ENCODE peak calls at places on chromosomes 1 and 21, in eight cellular contexts. C, Q, N, L, K, H, M and J are unnamed samples. For H3K36me3, the result is how much of the 10 kb centered on the place peaks cover.

GRCh38 chr21:14243461-14243860 is 27.5 kb downstream of the RBM11 start:
- ATAC-seq in C (no peak), L (no peak), N (no peak), K (no peak), H (no peak), Q (no peak), M (no peak), J (no peak)

GRCh38 chr1:22369294-22370189 is 82.1 kb upstream of the ZBTB40 start:
- ATAC-seq in M (no peak), Q (no peak), K (no peak), L (no peak), H (no peak), N (peak), C (no peak), J (no peak)

GRCh38 chr1:20988030-20988825 is 188.5 kb downstream of the EIF4G3 start:
- ATAC-seq in N (no peak), K (no peak), C (no peak), M (no peak), H (no peak), L (no peak), Q (no peak), J (no peak)

GRCh38 chr1:18280956-18281355 is 173.4 kb downstream of the IGSF21 start:
- ATAC-seq in L (no peak), K (no peak), Q (no peak), H (no peak), N (no peak), C (no peak), M (no peak), J (no peak)

GRCh38 chr1:168386949-168387586 is 106.4 kb downstream of the TBX19 start:
- ATAC-seq in M (no peak), H (no peak), N (no peak), C (peak), K (peak), Q (peak), L (peak), J (no peak)

GRCh38 chr1:109296782-109297181 is 10.0 kb downstream of the MYBPHL start:
- ATAC-seq in M (no peak), K (no peak), L (no peak), Q (no peak), C (no peak), N (no peak), H (no peak), J (no peak)

GRCh38 chr1:210262167-210262896 is 29.7 kb downstream of the SERTAD4 start:
- ATAC-seq in M (no peak), N (no peak), C (no peak), K (no peak), L (no peak), H (no peak), Q (no peak), J (peak)

GRCh38 chr1:223066415-223066814 is 76.6 kb downstream of the TLR5 start:
- ATAC-seq in K (no peak), M (no peak), N (no peak), L (no peak), H (no peak), C (no peak), Q (no peak), J (no peak)

GRCh38 chr1:224733021-224733911 is 117.1 kb downstream of the CNIH3 start:
- ATAC-seq in K (no peak), C (no peak), M (peak), L (no peak), Q (no peak), H (peak), N (peak), J (peak)

GRCh38 chr1:208544058-208544457 is 299.9 kb upstream of the PLXNA2 start:
- ATAC-seq in Q (no peak), K (no peak), L (no peak), C (no peak), N (no peak), M (no peak), H (no peak), J (no peak)

GRCh38 chr1:44643721-44644330 is 30.5 kb downstream of the TMEM53 start:
- ATAC-seq in K (no peak), C (no peak), Q (no peak), N (no peak), M (no peak), L (no peak), H (no peak), J (no peak)

GRCh38 chr1:32782086-32782485 is 35.1 kb downstream of the YARS1 start:
- ATAC-seq in M (no peak), C (no peak), N (no peak), L (no peak), H (no peak), Q (no peak), K (no peak), J (no peak)

GRCh38 chr1:100287162-100287561 is 21.1 kb downstream of the RTCA start:
- ATAC-seq in C (no peak), M (no peak), N (no peak), Q (no peak), H (no peak), K (no peak), L (no peak), J (no peak)

GRCh38 chr1:161357073-161357472 is 10.6 kb downstream of the CFAP126 start:
- ATAC-seq in N (no peak), M (no peak), C (no peak), K (no peak), H (peak), Q (no peak), L (no peak), J (no peak)

GRCh38 chr1:235261243-235261642 is 66.7 kb downstream of the ARID4B start:
- ATAC-seq in H (no peak), N (no peak), M (peak), C (peak), K (no peak), Q (no peak), L (no peak), J (no peak)

GRCh38 chr1:101278238-101278637 is 41.4 kb downstream of the S1PR1 start:
- ATAC-seq in K (no peak), Q (no peak), N (no peak), C (no peak), L (no peak), H (no peak), M (no peak), J (no peak)

GRCh38 chr1:48245106-48245505 is 22.6 kb downstream of the SLC5A9 start:
- ATAC-seq in C (no peak), H (no peak), M (no peak), N (no peak), L (peak), Q (no peak), K (no peak), J (peak)

GRCh38 chr1:113993072-113993471 is 13.8 kb downstream of the OLFML3 start:
- ATAC-seq in C (no peak), L (no peak), K (no peak), H (no peak), N (no peak), Q (no peak), M (no peak), J (no peak)

GRCh38 chr1:182965861-182966260 is 12.9 kb upstream of the SHCBP1L start:
- ATAC-seq in C (no peak), N (no peak), M (no peak), Q (no peak), K (no peak), L (no peak), H (no peak), J (no peak)

GRCh38 chr1:46927249-46927835 is 13.9 kb downstream of the CYP4A11 start:
- ATAC-seq in Q (no peak), K (no peak), L (no peak), M (no peak), C (no peak), H (no peak), N (no peak), J (no peak)

GRCh38 chr1:101238041-101238515 is 1.3 kb downstream of the S1PR1 start:
- ATAC-seq in H (peak), N (no peak), C (peak), Q (no peak), M (no peak), K (no peak), L (no peak), J (no peak)

GRCh38 chr1:235821361-235821981 is 45.2 kb downstream of the LYST start:
- ATAC-seq in H (no peak), L (no peak), Q (no peak), C (no peak), K (peak), N (no peak), M (no peak), J (no peak)

GRCh38 chr1:39094685-39095084 is 68.5 kb downstream of the NDUFS5 start:
- ATAC-seq in H (no peak), C (no peak), M (no peak), Q (no peak), L (no peak), N (peak), K (no peak), J (no peak)

GRCh38 chr1:21139601-21140000 is 37.1 kb downstream of the EIF4G3 start:
- ATAC-seq in Q (no peak), K (no peak), M (peak), H (no peak), N (no peak), L (no peak), C (no peak), J (no peak)

GRCh38 chr21:39736716-39737115 is 8.3 kb upstream of the IGSF5 start:
- ATAC-seq in Q (no peak), C (no peak), L (no peak), H (no peak), K (no peak), M (no peak), N (no peak), J (no peak)

GRCh38 chr1:243234978-243235657 is 20.0 kb downstream of the CEP170 start:
- ATAC-seq in C (no peak), L (no peak), N (no peak), Q (no peak), M (no peak), H (no peak), K (no peak), J (no peak)

GRCh38 chr1:154272999-154273563 is 652 bp downstream of the HAX1 start:
- ATAC-seq in Q (no peak), L (no peak), N (no peak), C (peak), H (peak), M (peak), K (peak), J (no peak)

GRCh38 chr1:208228550-208228949 is 15.6 kb downstream of the PLXNA2 start:
- ATAC-seq in N (no peak), K (no peak), C (no peak), M (no peak), Q (no peak), L (no peak), H (no peak), J (no peak)

GRCh38 chr1:114610546-114611245 is 29.3 kb upstream of the BCAS2 start:
- ATAC-seq in Q (no peak), C (no peak), L (no peak), N (no peak), K (no peak), M (no peak), H (no peak), J (no peak)

GRCh38 chr21:23887709-23888303 is 1719.5 kb downstream of the MRPL39 start:
- ATAC-seq in L (no peak), M (peak), H (peak), N (peak), Q (peak), K (no peak), C (no peak), J (no peak)

GRCh38 chr1:69711159-69711930 is 143.6 kb downstream of the LRRC7 start:
- ATAC-seq in N (no peak), Q (no peak), L (no peak), C (no peak), H (no peak), M (no peak), K (no peak), J (no peak)

GRCh38 chr1:15243275-15244043 is 3.6 kb upstream of the FHAD1 start:
- ATAC-seq in H (peak), Q (no peak), L (no peak), M (no peak), C (no peak), K (no peak), N (no peak), J (peak)

GRCh38 chr1:164707868-164708331 is 148.9 kb downstream of the PBX1 start:
- ATAC-seq in M (no peak), C (no peak), L (no peak), Q (no peak), N (no peak), K (peak), H (no peak), J (peak)

GRCh38 chr1:203655656-203656055 is 29.0 kb downstream of the ATP2B4 start:
- ATAC-seq in Q (no peak), K (no peak), C (no peak), N (no peak), M (no peak), H (no peak), L (no peak), J (no peak)

GRCh38 chr1:175191654-175192053 is 922 bp downstream of the KIAA0040 start:
- ATAC-seq in H (peak), C (peak), Q (no peak), N (no peak), K (no peak), L (no peak), M (no peak), J (no peak)

GRCh38 chr1:179976970-179977651 is 22.5 kb downstream of the CEP350 start:
- ATAC-seq in L (no peak), K (no peak), Q (no peak), M (peak), N (peak), C (peak), H (peak), J (no peak)

GRCh38 chr1:71861022-71861421 is 421.3 kb downstream of the NEGR1 start:
- ATAC-seq in L (no peak), N (no peak), M (no peak), Q (no peak), C (no peak), K (no peak), H (no peak), J (peak)

GRCh38 chr1:29513357-29513756 is 277.0 kb downstream of the PTPRU start:
- ATAC-seq in N (peak), Q (peak), L (peak), H (peak), C (peak), M (peak), K (peak), J (no peak)

GRCh38 chr1:29394521-29394921 is 158.2 kb downstream of the PTPRU start:
- ATAC-seq in Q (no peak), H (no peak), K (no peak), L (no peak), M (no peak), C (no peak), N (no peak), J (no peak)

DNA sequence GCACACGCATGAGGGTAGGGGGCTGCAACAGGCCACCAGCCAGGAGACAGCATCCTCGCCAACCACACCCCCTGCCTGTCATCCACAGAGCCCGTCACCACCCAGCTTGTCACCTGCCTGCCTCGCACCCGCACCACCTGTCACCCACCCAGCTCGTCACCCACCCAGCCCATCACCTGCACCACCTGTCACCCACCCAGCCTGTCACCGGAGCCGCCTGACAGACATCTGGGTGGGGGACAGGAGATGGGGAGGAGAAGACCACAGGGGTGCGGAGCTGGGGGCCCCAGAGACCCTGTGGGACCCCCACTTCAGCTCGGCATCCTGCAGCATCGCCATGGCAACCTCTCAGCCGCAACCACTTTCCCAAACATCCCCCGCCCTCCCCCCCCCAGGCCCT is 11.8 kb downstream of the AHDC1 start:
- ATAC-seq in L (no peak), M (no peak), Q (no peak), K (no peak), N (no peak), H (no peak), C (no peak), J (no peak)
- TF ChIP-seq POLR2AphosphoS5 in L (no peak), M (no peak), Q (no peak), K (no peak), N (no peak), H (no peak), C (no peak), J (no peak)

DNA sequence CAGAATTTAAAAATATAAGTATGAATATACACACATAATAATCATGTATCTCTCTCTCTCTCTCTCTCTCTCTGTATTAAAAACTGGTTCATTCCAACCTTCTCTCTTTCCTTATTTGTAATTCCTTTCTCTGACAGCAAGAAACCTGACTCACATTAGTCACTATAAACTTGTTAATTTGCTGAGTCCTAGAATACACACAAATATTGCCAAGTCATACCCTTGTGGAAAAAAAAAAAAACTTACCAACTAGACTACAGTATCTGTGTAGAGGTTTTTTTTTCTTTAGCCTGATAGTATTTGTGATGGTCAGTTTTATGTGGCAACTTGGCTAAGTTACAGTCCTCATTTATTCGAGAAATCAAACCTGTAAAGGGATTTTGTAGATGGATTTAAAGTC is 26.3 kb upstream of the NHLH2 start:
- ATAC-seq in M (no peak), K (no peak), H (no peak), C (no peak), L (no peak), Q (no peak), N (no peak), J (no peak)
- H3K36me3 ChIP-seq in M (under half), K (under half), H (under half), C (under half), L (under half), Q (under half), N (under half), J (under half)

GRCh38 chr1:211830330-211831142 is at the start of gene LPGAT1:
- ATAC-seq in Q (peak), C (peak), M (peak), N (peak), L (peak), H (peak), K (peak), J (peak)
- TF ChIP-seq POLR2AphosphoS5 in Q (peak), C (peak), M (no peak), N (no peak), L (no peak), H (no peak), K (peak), J (no peak)

GRCh38 chr1:62448221-62448933 is 11.5 kb downstream of the USP1 start:
- ATAC-seq in C (no peak), K (no peak), N (no peak), L (no peak), M (no peak), Q (no peak), H (no peak), J (no peak)
- H3K36me3 ChIP-seq in C (half or more), K (under half), N (half or more), L (under half), M (half or more), Q (half or more), H (under half), J (half or more)

GRCh38 chr1:192489748-192490147 is 85.8 kb upstream of the RGS1 start:
- ATAC-seq in L (peak), M (no peak), C (no peak), H (peak), N (no peak), K (no peak), Q (no peak), J (peak)
- TF ChIP-seq POLR2AphosphoS5 in L (no peak), M (no peak), C (no peak), H (no peak), N (no peak), K (no peak), Q (no peak), J (peak)